ENCODE peak calls at places on chromosome 1, in five cellular contexts. Y, P, T, A and C are unnamed samples.

GRCh38 chr1:86502721-86503430 is 34.1 kb downstream of the CLCA1 start:
- DNase-seq in Y (no peak), P (no peak), T (peak), A (no peak), C (peak)

GRCh38 chr1:18160290-18160942 is 52.8 kb downstream of the IGSF21 start:
- DNase-seq in Y (peak), P (no peak), T (no peak), A (no peak), C (no peak)

GRCh38 chr1:224497714-224498573 is 63.3 kb upstream of the WDR26 start:
- DNase-seq in Y (no peak), P (no peak), T (peak), A (peak), C (peak)

GRCh38 chr1:205545991-205546390 is 41.5 kb downstream of the CDK18 start:
- DNase-seq in Y (no peak), P (no peak), T (no peak), A (no peak), C (no peak)

GRCh38 chr1:23899070-23899469 is 14.1 kb downstream of the CNR2 start:
- DNase-seq in Y (no peak), P (no peak), T (no peak), A (no peak), C (no peak)

GRCh38 chr1:154198756-154199562 is 7.1 kb upstream of the TPM3 start:
- DNase-seq in Y (no peak), P (peak), T (peak), A (peak), C (peak)

GRCh38 chr1:57188169-57188568 is 222.4 kb upstream of the C8B start:
- DNase-seq in Y (no peak), P (no peak), T (no peak), A (peak), C (peak)

GRCh38 chr1:66533804-66534745 is at the start of gene SGIP1:
- DNase-seq in Y (peak), P (peak), T (peak), A (peak), C (peak)

GRCh38 chr1:14768589-14769304 is 170.3 kb downstream of the KAZN start:
- DNase-seq in Y (no peak), P (no peak), T (no peak), A (no peak), C (no peak)